ENCODE peak calls at places on chromosome 1, in four cellular contexts. X is ovary, P is right lobe of liver, N is tibial nerve. K is an unnamed sample.

GRCh38 chr1:247064309-247064708 is 14.3 kb downstream of the ZNF670 start:
- DNase-seq in P (no peak), X (no peak), N (no peak), K (no peak)

GRCh38 chr1:222247081-222247480 is 300.8 kb downstream of the HHIPL2 start:
- DNase-seq in P (no peak), X (no peak), N (no peak), K (no peak)

GRCh38 chr1:99956755-99957154 is 13.0 kb upstream of the SLC35A3 start:
- DNase-seq in N (no peak), X (no peak), P (no peak), K (no peak)

GRCh38 chr1:166999500-166999899 is 10.4 kb downstream of the MAEL start:
- DNase-seq in N (no peak), X (no peak), P (no peak), K (no peak)

GRCh38 chr1:220908757-220909156 is 29.5 kb downstream of the HLX start:
- DNase-seq in P (no peak), X (no peak), N (no peak), K (no peak)

GRCh38 chr1:118960026-118960561 is 28.0 kb downstream of the TBX15 start:
- DNase-seq in X (no peak), N (no peak), P (no peak), K (peak)

GRCh38 chr1:167171286-167171929 is 49.3 kb upstream of the POU2F1 start:
- DNase-seq in N (no peak), P (no peak), X (no peak), K (no peak)

GRCh38 chr1:212217633-212218032 is 67.6 kb upstream of the PPP2R5A start:
- DNase-seq in X (no peak), N (no peak), P (no peak), K (no peak)

GRCh38 chr1:156516821-156517220 is 16.2 kb upstream of the MEF2D start:
- DNase-seq in P (no peak), N (no peak), X (no peak), K (no peak)

GRCh38 chr1:182147136-182147815 is 85.8 kb upstream of the ZNF648 start:
- DNase-seq in N (no peak), P (no peak), X (no peak), K (peak)

GRCh38 chr1:67832737-67833594 is at the start of gene GNG12:
- DNase-seq in N (peak), P (peak), X (peak), K (no peak)
- TF ChIP-seq POLR2A in N (peak), P (peak), X (peak), K (peak)

GRCh38 chr1:2134604-2135307 is 59.8 kb downstream of the FAAP20 start:
- DNase-seq in P (no peak), X (peak), N (no peak), K (no peak)

GRCh38 chr1:2135425-2135824 is 59.1 kb downstream of the FAAP20 start:
- DNase-seq in P (no peak), N (peak), X (peak), K (peak)

GRCh38 chr1:2133039-2133878 is 61.3 kb downstream of the FAAP20 start:
- DNase-seq in P (peak), N (peak), X (peak), K (peak)

GRCh38 chr1:2133879-2134215 is 60.7 kb downstream of the FAAP20 start:
- DNase-seq in N (no peak), P (no peak), X (no peak), K (no peak)

GRCh38 chr1:2134232-2134603 is 60.4 kb downstream of the FAAP20 start:
- DNase-seq in X (no peak), N (no peak), P (no peak), K (no peak)
- H3K27ac ChIP-seq in X (peak), N (peak), P (peak), K (peak)

GRCh38 chr1:198171667-198172294 is 15.0 kb downstream of the NEK7 start:
- DNase-seq in P (no peak), N (no peak), X (no peak), K (no peak)

GRCh38 chr1:198168180-198168579 is 11.4 kb downstream of the NEK7 start:
- DNase-seq in P (no peak), X (no peak), N (no peak), K (no peak)

GRCh38 chr1:198166900-198167299 is 10.1 kb downstream of the NEK7 start:
- DNase-seq in P (no peak), N (no peak), X (no peak), K (no peak)

GRCh38 chr1:198167436-198167934 is 10.7 kb downstream of the NEK7 start:
- DNase-seq in X (no peak), P (no peak), N (no peak), K (no peak)

DNA sequence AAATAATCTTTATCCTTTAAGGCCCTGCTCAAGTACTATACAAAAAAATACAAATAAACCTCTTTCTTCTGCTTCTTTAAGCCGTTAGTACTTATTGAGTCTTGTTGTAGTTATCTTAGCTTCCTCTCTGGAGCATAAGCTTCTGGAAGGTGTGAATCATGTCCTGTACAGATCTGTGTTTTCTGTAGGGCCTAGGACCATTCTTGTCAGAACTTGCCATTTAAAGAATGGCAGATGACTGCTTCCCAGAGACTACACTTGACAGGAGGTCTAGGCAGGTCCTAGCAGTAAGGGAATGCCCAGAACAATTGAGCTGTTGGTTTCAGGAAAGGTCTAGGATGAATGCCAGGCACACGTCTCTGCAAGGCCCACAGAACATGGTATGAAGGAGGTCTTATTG is 12.9 kb downstream of the NEK7 start:
- DNase-seq in N (no peak), X (no peak), P (no peak), K (no peak)
- TF ChIP-seq POLR2A in N (no peak), X (no peak), P (no peak), K (no peak)

GRCh38 chr1:174940776-174941175 is 59.0 kb upstream of the CACYBP start:
- DNase-seq in N (no peak), P (no peak), X (no peak), K (no peak)

GRCh38 chr1:174942547-174943255 is 57.0 kb upstream of the CACYBP start:
- DNase-seq in N (peak), P (peak), X (peak), K (no peak)

GRCh38 chr1:174939771-174940545 is 59.8 kb upstream of the CACYBP start:
- DNase-seq in N (no peak), X (no peak), P (no peak), K (no peak)

GRCh38 chr1:174932587-174932986 is 67.2 kb upstream of the CACYBP start:
- DNase-seq in N (no peak), X (no peak), P (no peak), K (no peak)

GRCh38 chr1:174938306-174939000 is 61.3 kb upstream of the CACYBP start:
- DNase-seq in X (no peak), P (no peak), N (no peak), K (no peak)
- H3K27ac ChIP-seq in X (no peak), P (no peak), N (no peak), K (no peak)

DNA sequence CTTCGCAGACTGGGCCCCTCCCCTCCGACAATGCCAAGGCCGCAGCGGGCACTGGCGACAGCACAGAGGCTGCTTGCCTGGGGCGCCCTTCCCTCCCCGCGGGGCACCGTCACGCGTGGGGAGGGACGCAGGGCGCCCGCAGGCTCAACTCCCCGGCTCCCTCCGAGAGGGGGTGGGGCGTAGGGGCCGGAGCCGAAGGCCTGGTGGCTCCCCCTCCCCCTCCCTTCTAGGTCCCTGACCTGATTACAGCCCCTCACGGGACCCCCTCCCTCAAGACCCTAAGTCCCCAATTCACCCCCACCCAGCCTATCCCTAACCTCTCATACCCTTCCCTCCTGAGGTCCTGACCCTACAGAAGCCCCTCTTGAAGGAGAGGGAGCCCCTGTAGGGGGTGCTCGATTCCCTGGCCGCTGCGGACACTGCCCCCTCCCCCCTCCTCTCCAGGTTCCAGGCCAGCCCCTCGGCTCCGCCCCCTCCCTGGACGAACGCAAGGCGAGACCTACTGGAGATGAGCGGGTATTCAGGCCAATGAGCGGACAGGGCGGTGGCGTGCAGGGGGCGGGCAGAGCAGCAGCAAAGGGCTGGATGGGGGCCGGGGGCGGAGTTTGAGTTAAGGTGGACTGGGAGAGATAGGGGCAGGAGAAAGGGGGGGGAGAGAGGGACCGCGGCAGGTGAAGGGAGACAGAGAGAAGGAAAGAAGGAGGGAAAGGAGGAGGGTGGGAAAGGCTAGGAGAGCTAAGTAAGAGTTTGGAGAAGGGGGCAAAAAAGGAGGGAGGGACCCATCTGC is 721 bp upstream of the ZBTB7B start:
- DNase-seq in X (peak), N (peak), P (peak), K (peak)
- TF ChIP-seq POLR2A in X (peak), N (peak), P (peak), K (peak)

GRCh38 chr1:53112271-53112774 is 30.1 kb downstream of the SLC1A7 start:
- DNase-seq in N (no peak), X (no peak), P (no peak), K (peak)
- H3K27ac ChIP-seq in N (no peak), X (no peak), P (no peak), K (peak)

GRCh38 chr1:58781541-58782307 is 2.1 kb downstream of the JUN start:
- DNase-seq in P (peak), N (peak), X (peak), K (peak)
- TF ChIP-seq POLR2A in P (no peak), N (no peak), X (no peak), K (no peak)

DNA sequence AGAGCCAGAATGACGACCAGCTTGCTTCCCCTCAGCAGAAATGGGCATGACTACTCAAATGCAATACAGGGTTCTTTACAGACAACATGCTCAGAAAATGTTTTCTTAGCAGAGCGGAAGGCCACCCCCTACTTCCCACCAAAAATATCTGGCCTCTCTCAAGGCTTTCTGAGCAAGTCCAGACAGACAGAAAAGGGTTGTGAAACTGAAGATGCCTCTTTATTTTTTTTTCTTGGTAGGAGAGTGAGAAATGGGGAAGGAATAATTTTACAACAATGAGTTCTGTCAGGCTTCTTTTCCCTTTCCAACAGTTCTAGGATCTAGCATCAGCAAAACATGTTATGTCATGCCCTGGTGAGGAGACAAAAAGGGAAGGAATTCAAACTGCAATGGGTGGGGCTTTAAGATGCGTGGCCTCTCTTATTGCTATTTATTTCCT is 172.0 kb upstream of the CAMK1G start:
- DNase-seq in N (peak), X (no peak), P (no peak), K (no peak)
- H3K27ac ChIP-seq in N (peak), X (no peak), P (no peak), K (no peak)

DNA sequence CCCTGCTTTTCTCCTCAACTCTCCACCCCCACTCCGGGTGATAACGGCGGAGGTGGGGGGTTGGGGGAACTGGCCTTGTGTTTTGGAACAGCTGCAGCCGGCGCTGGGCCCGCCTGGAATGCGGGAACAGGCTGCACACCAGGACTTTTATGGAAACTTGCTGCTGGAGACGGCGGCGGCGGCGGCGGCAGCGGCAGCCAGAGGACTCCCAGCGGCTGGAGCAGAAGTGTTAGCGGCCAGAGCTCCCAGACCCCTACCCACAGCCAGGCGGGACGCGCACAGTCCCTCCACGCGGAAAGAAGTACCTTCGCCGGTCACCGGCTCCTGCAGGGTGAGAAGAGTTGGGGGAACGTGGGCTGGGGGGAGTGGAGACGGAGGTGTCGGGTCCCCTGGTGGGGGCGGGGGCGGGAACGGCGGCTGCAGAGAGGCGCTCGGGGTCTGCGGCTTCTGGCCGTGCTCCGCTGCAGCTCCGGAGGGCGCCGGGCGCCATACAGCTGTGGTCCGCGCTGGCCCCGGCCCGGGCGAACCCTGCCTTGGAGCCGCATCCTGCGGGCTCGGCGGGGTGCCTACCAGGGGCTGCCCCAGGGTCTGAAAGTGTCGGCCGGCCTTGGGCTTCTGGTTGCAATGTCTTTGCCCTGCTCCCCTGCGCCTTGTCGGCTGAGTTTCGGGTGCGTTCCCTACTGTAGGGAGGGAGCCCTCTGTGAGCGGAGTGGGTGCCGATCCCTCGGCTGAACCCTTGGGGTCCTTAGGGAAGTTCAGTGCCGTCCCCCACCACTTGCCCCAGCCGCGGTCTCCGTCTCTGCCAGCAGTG is at the start of gene NEXN:
- DNase-seq in X (peak), N (peak), P (peak), K (peak)
- TF ChIP-seq POLR2A in X (no peak), N (peak), P (peak), K (peak)